ENCODE peak calls at places on chromosomes 12 and 14, in nine cellular contexts. One of them, this sample, is unnamed.

GRCh38 chr14:68792022-68792829 is 641 bp downstream of the ZFP36L1 start:
- DNase-seq in PC-3: peak
- DNase-seq in fibroblast of the aortic adventitia: no peak
- DNase-seq in pancreas: peak
- DNase-seq in dorsolateral prefrontal cortex: no peak
- DNase-seq in CD8-positive, alpha-beta T cell: no peak
- DNase-seq in neural crest cell: no peak
- DNase-seq in GM06990: peak
- DNase-seq in prostate gland: no peak
- DNase-seq in this sample: no peak

GRCh38 chr14:63896278-63896720 is 43.5 kb downstream of the SYNE2 start:
- DNase-seq in PC-3: peak
- DNase-seq in fibroblast of the aortic adventitia: peak
- DNase-seq in pancreas: peak
- DNase-seq in dorsolateral prefrontal cortex: no peak
- DNase-seq in CD8-positive, alpha-beta T cell: no peak
- DNase-seq in neural crest cell: no peak
- DNase-seq in GM06990: no peak
- DNase-seq in prostate gland: peak
- DNase-seq in this sample: no peak

GRCh38 chr12:67626156-67626555 is 22.4 kb upstream of the DYRK2 start:
- DNase-seq in PC-3: no peak
- DNase-seq in fibroblast of the aortic adventitia: no peak
- DNase-seq in pancreas: no peak
- DNase-seq in dorsolateral prefrontal cortex: no peak
- DNase-seq in CD8-positive, alpha-beta T cell: no peak
- DNase-seq in neural crest cell: no peak
- DNase-seq in GM06990: no peak
- DNase-seq in prostate gland: no peak
- DNase-seq in this sample: no peak

GRCh38 chr14:92315050-92315785 is 7.7 kb upstream of the SLC24A4 start:
- DNase-seq in PC-3: no peak
- DNase-seq in fibroblast of the aortic adventitia: no peak
- DNase-seq in pancreas: no peak
- DNase-seq in dorsolateral prefrontal cortex: no peak
- DNase-seq in CD8-positive, alpha-beta T cell: no peak
- DNase-seq in neural crest cell: no peak
- DNase-seq in GM06990: no peak
- DNase-seq in prostate gland: no peak
- DNase-seq in this sample: no peak

GRCh38 chr14:101197595-101198397 is 294.3 kb upstream of the RTL1 start:
- DNase-seq in PC-3: no peak
- DNase-seq in fibroblast of the aortic adventitia: no peak
- DNase-seq in pancreas: no peak
- DNase-seq in dorsolateral prefrontal cortex: peak
- DNase-seq in CD8-positive, alpha-beta T cell: no peak
- DNase-seq in neural crest cell: no peak
- DNase-seq in GM06990: no peak
- DNase-seq in prostate gland: no peak
- DNase-seq in this sample: no peak

GRCh38 chr12:9365296-9365695 is 157.1 kb upstream of the PZP start:
- DNase-seq in PC-3: no peak
- DNase-seq in fibroblast of the aortic adventitia: no peak
- DNase-seq in pancreas: no peak
- DNase-seq in dorsolateral prefrontal cortex: no peak
- DNase-seq in CD8-positive, alpha-beta T cell: no peak
- DNase-seq in neural crest cell: no peak
- DNase-seq in GM06990: no peak
- DNase-seq in prostate gland: no peak
- DNase-seq in this sample: no peak

GRCh38 chr12:98635657-98636323 is 8.8 kb downstream of the IKBIP start:
- DNase-seq in PC-3: peak
- DNase-seq in fibroblast of the aortic adventitia: peak
- DNase-seq in pancreas: no peak
- DNase-seq in dorsolateral prefrontal cortex: no peak
- DNase-seq in CD8-positive, alpha-beta T cell: no peak
- DNase-seq in neural crest cell: no peak
- DNase-seq in GM06990: peak
- DNase-seq in prostate gland: no peak
- DNase-seq in this sample: no peak

GRCh38 chr12:91406920-91407341 is 224.3 kb upstream of the DCN start:
- DNase-seq in PC-3: peak
- DNase-seq in fibroblast of the aortic adventitia: no peak
- DNase-seq in pancreas: no peak
- DNase-seq in dorsolateral prefrontal cortex: no peak
- DNase-seq in CD8-positive, alpha-beta T cell: no peak
- DNase-seq in neural crest cell: no peak
- DNase-seq in GM06990: peak
- DNase-seq in prostate gland: no peak
- DNase-seq in this sample: no peak

GRCh38 chr12:697426-697825 is 34.2 kb upstream of the NINJ2 start:
- DNase-seq in PC-3: no peak
- DNase-seq in fibroblast of the aortic adventitia: no peak
- DNase-seq in pancreas: no peak
- DNase-seq in dorsolateral prefrontal cortex: no peak
- DNase-seq in CD8-positive, alpha-beta T cell: no peak
- DNase-seq in neural crest cell: no peak
- DNase-seq in GM06990: no peak
- DNase-seq in prostate gland: no peak
- DNase-seq in this sample: no peak

GRCh38 chr12:92971869-92972524 is 42.9 kb upstream of the EEA1 start:
- DNase-seq in PC-3: peak
- DNase-seq in fibroblast of the aortic adventitia: peak
- DNase-seq in pancreas: no peak
- DNase-seq in dorsolateral prefrontal cortex: no peak
- DNase-seq in CD8-positive, alpha-beta T cell: no peak
- DNase-seq in neural crest cell: no peak
- DNase-seq in GM06990: peak
- DNase-seq in prostate gland: no peak
- DNase-seq in this sample: no peak

GRCh38 chr14:54387328-54387727 is 9.5 kb upstream of the CDKN3 start:
- DNase-seq in PC-3: no peak
- DNase-seq in fibroblast of the aortic adventitia: no peak
- DNase-seq in pancreas: no peak
- DNase-seq in dorsolateral prefrontal cortex: no peak
- DNase-seq in CD8-positive, alpha-beta T cell: no peak
- DNase-seq in neural crest cell: no peak
- DNase-seq in GM06990: no peak
- DNase-seq in prostate gland: no peak
- DNase-seq in this sample: no peak

GRCh38 chr14:27012641-27013040 is 414.8 kb upstream of the NOVA1 start:
- DNase-seq in PC-3: no peak
- DNase-seq in fibroblast of the aortic adventitia: no peak
- DNase-seq in pancreas: no peak
- DNase-seq in dorsolateral prefrontal cortex: no peak
- DNase-seq in CD8-positive, alpha-beta T cell: no peak
- DNase-seq in neural crest cell: no peak
- DNase-seq in GM06990: no peak
- DNase-seq in prostate gland: no peak
- DNase-seq in this sample: no peak

GRCh38 chr12:14741153-14741552 is 44.8 kb upstream of the GUCY2C start:
- DNase-seq in PC-3: no peak
- DNase-seq in fibroblast of the aortic adventitia: no peak
- DNase-seq in pancreas: no peak
- DNase-seq in dorsolateral prefrontal cortex: no peak
- DNase-seq in CD8-positive, alpha-beta T cell: no peak
- DNase-seq in neural crest cell: no peak
- DNase-seq in GM06990: no peak
- DNase-seq in prostate gland: no peak
- DNase-seq in this sample: no peak

GRCh38 chr12:95117178-95117599 is 43.8 kb upstream of the NR2C1 start:
- DNase-seq in PC-3: peak
- DNase-seq in fibroblast of the aortic adventitia: peak
- DNase-seq in pancreas: peak
- DNase-seq in dorsolateral prefrontal cortex: peak
- DNase-seq in CD8-positive, alpha-beta T cell: peak
- DNase-seq in neural crest cell: peak
- DNase-seq in GM06990: peak
- DNase-seq in prostate gland: peak
- DNase-seq in this sample: no peak

GRCh38 chr14:46651526-46652144 is at the start of gene RPL10L:
- DNase-seq in PC-3: no peak
- DNase-seq in fibroblast of the aortic adventitia: no peak
- DNase-seq in pancreas: peak
- DNase-seq in dorsolateral prefrontal cortex: no peak
- DNase-seq in CD8-positive, alpha-beta T cell: no peak
- DNase-seq in neural crest cell: no peak
- DNase-seq in GM06990: no peak
- DNase-seq in prostate gland: no peak
- DNase-seq in this sample: no peak
- TF ChIP-seq CTCF in PC-3: peak
- TF ChIP-seq CTCF in fibroblast of the aortic adventitia: no peak
- TF ChIP-seq CTCF in pancreas: no peak
- TF ChIP-seq CTCF in dorsolateral prefrontal cortex: no peak
- TF ChIP-seq CTCF in CD8-positive, alpha-beta T cell: no peak
- TF ChIP-seq CTCF in neural crest cell: peak
- TF ChIP-seq CTCF in GM06990: peak
- TF ChIP-seq CTCF in prostate gland: no peak
- TF ChIP-seq CTCF in this sample: no peak

DNA sequence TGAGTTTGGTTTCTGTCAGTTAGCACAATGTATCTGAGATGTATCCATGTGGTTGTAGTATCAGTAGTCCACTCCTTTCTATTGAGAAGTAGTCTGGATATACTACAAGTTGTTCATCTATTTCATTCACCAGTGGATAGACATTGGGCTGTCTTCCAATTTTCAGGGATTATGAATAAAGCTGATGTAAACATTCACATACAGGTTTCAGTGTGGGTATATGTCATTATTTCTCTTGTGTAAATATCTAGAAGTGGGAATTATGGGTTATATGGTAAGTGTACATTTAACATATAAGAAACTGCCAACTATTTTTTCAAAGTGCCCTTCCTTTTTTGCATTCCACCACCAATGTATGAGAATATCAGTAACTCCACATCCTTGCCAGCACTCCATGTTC is 35.9 kb downstream of the PHLDA1 start:
- DNase-seq in PC-3: peak
- DNase-seq in fibroblast of the aortic adventitia: no peak
- DNase-seq in pancreas: no peak
- DNase-seq in dorsolateral prefrontal cortex: no peak
- DNase-seq in CD8-positive, alpha-beta T cell: no peak
- DNase-seq in neural crest cell: no peak
- DNase-seq in GM06990: no peak
- DNase-seq in prostate gland: no peak
- DNase-seq in this sample: no peak
- TF ChIP-seq CTCF in PC-3: no peak
- TF ChIP-seq CTCF in fibroblast of the aortic adventitia: no peak
- TF ChIP-seq CTCF in pancreas: no peak
- TF ChIP-seq CTCF in dorsolateral prefrontal cortex: no peak
- TF ChIP-seq CTCF in CD8-positive, alpha-beta T cell: no peak
- TF ChIP-seq CTCF in neural crest cell: no peak
- TF ChIP-seq CTCF in GM06990: no peak
- TF ChIP-seq CTCF in prostate gland: no peak
- TF ChIP-seq CTCF in this sample: no peak

GRCh38 chr14:103899316-103899715 is 28.9 kb upstream of the TDRD9 start:
- DNase-seq in PC-3: no peak
- DNase-seq in fibroblast of the aortic adventitia: no peak
- DNase-seq in pancreas: peak
- DNase-seq in dorsolateral prefrontal cortex: no peak
- DNase-seq in CD8-positive, alpha-beta T cell: no peak
- DNase-seq in neural crest cell: no peak
- DNase-seq in GM06990: no peak
- DNase-seq in prostate gland: no peak
- DNase-seq in this sample: no peak
- TF ChIP-seq CTCF in PC-3: no peak
- TF ChIP-seq CTCF in fibroblast of the aortic adventitia: no peak
- TF ChIP-seq CTCF in pancreas: no peak
- TF ChIP-seq CTCF in dorsolateral prefrontal cortex: no peak
- TF ChIP-seq CTCF in CD8-positive, alpha-beta T cell: no peak
- TF ChIP-seq CTCF in neural crest cell: no peak
- TF ChIP-seq CTCF in GM06990: no peak
- TF ChIP-seq CTCF in prostate gland: peak
- TF ChIP-seq CTCF in this sample: no peak

DNA sequence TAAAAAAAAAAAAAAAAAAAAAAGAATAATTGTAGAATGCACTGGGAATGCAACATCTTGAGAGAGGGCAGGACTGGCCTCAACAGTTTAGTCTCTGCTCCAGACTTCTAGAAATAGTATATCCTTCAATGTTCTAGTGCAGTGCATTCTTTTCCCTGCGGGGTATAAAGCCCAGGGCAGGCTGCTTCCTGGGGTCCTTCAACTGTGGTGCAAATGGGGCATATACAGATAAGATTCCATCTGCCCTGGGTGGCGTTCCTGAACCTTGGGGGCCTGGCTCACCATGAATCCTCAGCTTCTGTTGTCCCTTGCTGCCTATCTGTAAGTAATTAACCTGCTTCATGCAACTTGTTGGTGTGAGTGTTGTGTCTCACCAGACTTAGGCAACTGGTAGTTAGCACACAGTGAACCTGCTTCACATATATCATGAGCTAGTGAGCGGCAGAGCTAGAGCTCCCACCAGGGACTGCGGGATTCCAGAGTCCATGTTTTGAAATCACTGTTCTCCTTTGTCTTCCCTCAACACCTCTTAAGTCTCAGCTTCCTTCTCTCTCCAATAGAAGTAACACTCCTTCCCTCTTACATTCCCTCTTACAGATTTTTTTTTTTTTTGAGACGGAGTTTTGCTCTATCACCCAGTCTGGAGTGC is 177.6 kb downstream of the SUDS3 start:
- DNase-seq in PC-3: no peak
- DNase-seq in fibroblast of the aortic adventitia: no peak
- DNase-seq in pancreas: no peak
- DNase-seq in dorsolateral prefrontal cortex: no peak
- DNase-seq in CD8-positive, alpha-beta T cell: no peak
- DNase-seq in neural crest cell: no peak
- DNase-seq in GM06990: no peak
- DNase-seq in prostate gland: no peak
- DNase-seq in this sample: no peak
- TF ChIP-seq CTCF in PC-3: no peak
- TF ChIP-seq CTCF in fibroblast of the aortic adventitia: no peak
- TF ChIP-seq CTCF in pancreas: no peak
- TF ChIP-seq CTCF in dorsolateral prefrontal cortex: no peak
- TF ChIP-seq CTCF in CD8-positive, alpha-beta T cell: no peak
- TF ChIP-seq CTCF in neural crest cell: no peak
- TF ChIP-seq CTCF in GM06990: no peak
- TF ChIP-seq CTCF in prostate gland: no peak
- TF ChIP-seq CTCF in this sample: no peak